ENCODE peak calls at places on chromosomes 12 and 14, in seven cellular contexts. E, R, G, N, X, Q and C are unnamed samples.

GRCh38 chr14:69079747-69080146 is 73.2 kb downstream of the DCAF5 start:
- DNase-seq in G (no peak), E (no peak), X (no peak), R (no peak), Q (no peak), N (no peak), C (no peak)

GRCh38 chr12:66500841-66501240 is 178.0 kb downstream of the GRIP1 start:
- DNase-seq in X (peak), G (no peak), E (no peak), R (no peak), N (no peak), Q (no peak), C (no peak)

GRCh38 chr12:127150028-127150427 is 1116.9 kb upstream of the TMEM132C start:
- DNase-seq in E (no peak), X (no peak), G (no peak), Q (no peak), N (no peak), R (no peak), C (no peak)

GRCh38 chr12:53803703-53804102 is 51.9 kb upstream of the CISTR start:
- DNase-seq in X (no peak), E (no peak), Q (no peak), G (no peak), R (no peak), N (no peak), C (no peak)

GRCh38 chr12:104672501-104673265 is 215.9 kb downstream of the CHST11 start:
- DNase-seq in R (peak), N (peak), Q (no peak), E (peak), G (peak), X (no peak), C (peak)

GRCh38 chr12:39723831-39724230 is 104.2 kb upstream of the ABCD2 start:
- DNase-seq in N (no peak), R (peak), E (no peak), X (no peak), G (no peak), Q (no peak), C (no peak)

GRCh38 chr12:38823314-38823713 is 82.1 kb downstream of the CPNE8 start:
- DNase-seq in R (no peak), N (no peak), X (no peak), Q (no peak), E (no peak), G (no peak), C (no peak)

GRCh38 chr12:131832393-131833231 is 4.4 kb downstream of the MMP17 start:
- DNase-seq in E (peak), G (peak), X (no peak), N (no peak), Q (no peak), R (peak), C (peak)

GRCh38 chr12:120846721-120847120 is 57.4 kb downstream of the SPPL3 start:
- DNase-seq in X (no peak), G (no peak), N (peak), R (no peak), Q (no peak), E (no peak), C (no peak)

GRCh38 chr14:68297871-68298468 is 478.4 kb downstream of the RAD51B start:
- DNase-seq in Q (no peak), N (peak), X (no peak), G (no peak), R (no peak), E (no peak), C (no peak)

GRCh38 chr12:107329569-107330324 is 236.4 kb upstream of the CRY1 start:
- DNase-seq in R (peak), E (no peak), X (no peak), G (no peak), N (peak), Q (no peak), C (no peak)

GRCh38 chr12:31954925-31955678 is 4.1 kb upstream of the RESF1 start:
- DNase-seq in X (no peak), N (no peak), Q (no peak), R (no peak), G (no peak), E (no peak), C (no peak)

GRCh38 chr14:68361231-68361630 is 431.6 kb downstream of the ZFP36L1 start:
- DNase-seq in N (peak), R (peak), G (no peak), Q (no peak), X (no peak), E (no peak), C (no peak)

GRCh38 chr14:68824517-68825347 is 31.9 kb upstream of the ZFP36L1 start:
- DNase-seq in R (no peak), Q (no peak), N (peak), X (peak), E (peak), G (peak), C (peak)

GRCh38 chr12:89456565-89456964 is 68.0 kb downstream of the GALNT4 start:
- DNase-seq in Q (no peak), R (no peak), G (no peak), X (no peak), N (no peak), E (no peak), C (no peak)

GRCh38 chr14:24339284-24340151 is at the start of gene RIPK3:
- DNase-seq in R (no peak), X (peak), E (no peak), G (no peak), Q (peak), N (no peak), C (no peak)

GRCh38 chr12:112183141-112183581 is 57.8 kb downstream of the TRAFD1 start:
- DNase-seq in X (no peak), Q (peak), N (peak), G (no peak), E (no peak), R (peak), C (no peak)

GRCh38 chr14:76986261-76986565 is 42.3 kb downstream of the IRF2BPL start:
- DNase-seq in N (no peak), E (no peak), Q (no peak), X (no peak), R (no peak), G (no peak), C (no peak)

GRCh38 chr14:102768223-102769048 is 8.8 kb upstream of the TRAF3 start:
- DNase-seq in N (no peak), E (no peak), R (no peak), Q (no peak), X (no peak), G (no peak), C (peak)

GRCh38 chr12:91606662-91607377 is 424.2 kb upstream of the DCN start:
- DNase-seq in R (no peak), G (no peak), Q (no peak), X (no peak), N (no peak), E (no peak), C (no peak)

GRCh38 chr14:64706552-64707193 is 2.4 kb downstream of the PLEKHG3 start:
- DNase-seq in G (no peak), E (peak), R (no peak), X (no peak), Q (no peak), N (no peak), C (no peak)

GRCh38 chr12:24795699-24796385 is 153.1 kb downstream of the BCAT1 start:
- DNase-seq in X (peak), E (no peak), Q (no peak), R (peak), N (no peak), G (no peak), C (no peak)

GRCh38 chr14:54794148-54794547 is 108.5 kb downstream of the GCH1 start:
- DNase-seq in N (no peak), R (no peak), X (no peak), E (no peak), G (no peak), Q (no peak), C (no peak)

GRCh38 chr12:93008044-93008778 is 79.1 kb upstream of the EEA1 start:
- DNase-seq in X (peak), N (no peak), Q (no peak), E (no peak), G (no peak), R (no peak), C (no peak)

GRCh38 chr12:12336049-12336411 is 14.0 kb downstream of the MANSC1 start:
- DNase-seq in Q (no peak), R (peak), E (no peak), N (peak), G (peak), X (no peak), C (no peak)

GRCh38 chr12:1925125-1925963 is 6.9 kb upstream of the CACNA2D4 start:
- DNase-seq in R (no peak), E (peak), G (no peak), X (no peak), Q (no peak), N (no peak), C (peak)

GRCh38 chr14:21768116-21768874 is 94.7 kb upstream of the OR4E1 start:
- DNase-seq in X (peak), Q (no peak), N (peak), E (no peak), R (peak), G (no peak), C (no peak)

GRCh38 chr14:76768201-76768656 is 7.0 kb downstream of the VASH1 start:
- DNase-seq in G (no peak), R (no peak), Q (peak), N (no peak), E (no peak), X (no peak), C (peak)

GRCh38 chr12:57552692-57553321 is 3.0 kb downstream of the KIF5A start:
- DNase-seq in E (no peak), R (no peak), N (peak), G (no peak), X (no peak), Q (no peak), C (no peak)